ENCODE peak calls at places on chromosome 2, in seven cellular contexts. Q is NCI-H460, B is iris pigment epithelial cell, W is SJSA1, R is NCI-H2081, H is GM23248, O is ascending aorta. E is an unnamed sample.
A peak's percentile ranks its signal among the peaks of the same experiment; 100 is the strongest.

GRCh38 chr2:2324565-2325101 is 6.4 kb downstream of the MYT1L start:
- DNase-seq in O (no peak), B (no peak), R (peak; percentile 47), Q (no peak), W (no peak), H (no peak), E (no peak)

GRCh38 chr2:230899786-230900185 is 25.3 kb downstream of the GPR55 start:
- DNase-seq in O (no peak), H (peak; percentile 22), W (no peak), B (no peak), Q (no peak), R (no peak), E (peak; percentile 34)

GRCh38 chr2:120132190-120132589 is 91.0 kb downstream of the TMEM185B start:
- DNase-seq in Q (no peak), O (no peak), W (peak; percentile 64), H (peak; percentile 28), R (no peak), B (peak; percentile 86), E (no peak)

GRCh38 chr2:207317358-207317984 is 151.7 kb upstream of the KLF7 start:
- DNase-seq in B (peak; percentile 83), O (no peak), H (peak; percentile 76), R (no peak), W (no peak), Q (peak; percentile 32), E (no peak)

GRCh38 chr2:28716265-28716865 is 35.3 kb upstream of the PPP1CB start:
- DNase-seq in R (peak; percentile 7), H (peak; percentile 95), Q (peak; percentile 89), O (peak; percentile 24), B (peak; percentile 96), W (peak; percentile 83), E (no peak)

GRCh38 chr2:241801611-241802420 is 7.2 kb upstream of the NEU4 start:
- DNase-seq in B (no peak), O (no peak), W (no peak), Q (no peak), H (no peak), R (no peak), E (no peak)

GRCh38 chr2:242015366-242016065 is 146.0 kb downstream of the RTP5 start:
- DNase-seq in R (no peak), Q (no peak), H (no peak), B (no peak), O (no peak), W (no peak), E (no peak)

GRCh38 chr2:6181525-6182270 is 489.5 kb downstream of the SOX11 start:
- DNase-seq in W (peak; percentile 50), R (no peak), B (peak; percentile 94), O (no peak), Q (no peak), H (peak; percentile 72), E (no peak)

GRCh38 chr2:169027240-169027639 is 3.9 kb downstream of the ABCB11 start:
- DNase-seq in Q (no peak), W (no peak), O (no peak), H (no peak), R (no peak), B (no peak), E (no peak)

GRCh38 chr2:188291617-188292445 is at the start of gene GULP1:
- DNase-seq in W (peak; percentile 91), Q (peak; percentile 74), H (peak; percentile 87), O (peak; percentile 12), B (peak; percentile 78), R (peak; percentile 69), E (peak; percentile 91)

GRCh38 chr2:232667989-232668583 is 29.0 kb upstream of the GIGYF2 start:
- DNase-seq in R (peak; percentile 72), W (peak; percentile 56), Q (no peak), H (no peak), O (no peak), B (no peak), E (no peak)

GRCh38 chr2:64166637-64167420 is 22.6 kb upstream of the PELI1 start:
- DNase-seq in B (peak; percentile 47), H (peak; percentile 17), W (no peak), R (no peak), O (no peak), Q (no peak), E (no peak)

GRCh38 chr2:201968045-201968444 is 65.6 kb upstream of the FZD7 start:
- DNase-seq in R (no peak), B (no peak), O (no peak), Q (no peak), W (no peak), H (no peak), E (no peak)

GRCh38 chr2:225008935-225009334 is 33.3 kb downstream of the DOCK10 start:
- DNase-seq in Q (peak; percentile 19), O (no peak), B (no peak), W (no peak), R (peak; percentile 6), H (peak; percentile 29), E (no peak)

GRCh38 chr2:15890936-15891905 is 49.1 kb upstream of the MYCN start:
- DNase-seq in Q (no peak), W (no peak), B (peak; percentile 28), O (no peak), H (no peak), R (no peak), E (peak; percentile 59)

GRCh38 chr2:241558532-241559488 is at the start of gene BOK:
- DNase-seq in B (peak; percentile 83), R (peak; percentile 26), H (peak; percentile 89), Q (peak; percentile 51), O (no peak), W (peak; percentile 85), E (no peak)

GRCh38 chr2:10620481-10620880 is 69.3 kb downstream of the NOL10 start:
- DNase-seq in Q (no peak), H (peak; percentile 87), B (peak; percentile 95), W (peak; percentile 60), O (no peak), R (no peak), E (no peak)

GRCh38 chr2:85119900-85120299 is 13.3 kb upstream of the TCF7L1 start:
- DNase-seq in H (no peak), Q (no peak), B (no peak), W (no peak), O (no peak), R (no peak), E (peak; percentile 34)

GRCh38 chr2:66435549-66435875 is 587 bp downstream of the MEIS1 start:
- DNase-seq in W (no peak), H (peak; percentile 72), R (no peak), O (no peak), B (no peak), Q (no peak), E (no peak)

GRCh38 chr2:164314148-164314547 is 307.1 kb downstream of the GRB14 start:
- DNase-seq in Q (no peak), W (no peak), R (no peak), O (no peak), B (peak; percentile 23), H (peak; percentile 21), E (no peak)

GRCh38 chr2:232888099-232888836 is 18.2 kb downstream of the SNORC start:
- DNase-seq in Q (no peak), R (no peak), H (no peak), B (no peak), W (no peak), O (no peak), E (peak; percentile 68)

GRCh38 chr2:3036432-3037125 is 341.0 kb downstream of the EIPR1 start:
- DNase-seq in O (no peak), Q (no peak), W (no peak), B (no peak), R (no peak), H (no peak), E (peak; percentile 82)

GRCh38 chr2:236629961-236630872 is 60.6 kb downstream of the ACKR3 start:
- DNase-seq in R (no peak), H (no peak), O (no peak), Q (no peak), B (no peak), W (no peak), E (peak; percentile 57)

GRCh38 chr2:162840598-162841246 is 2.2 kb upstream of the KCNH7 start:
- DNase-seq in R (no peak), B (peak; percentile 76), W (peak; percentile 19), H (peak; percentile 62), Q (peak; percentile 75), O (no peak), E (peak; percentile 84)

GRCh38 chr2:152694161-152694661 is 23.1 kb downstream of the PRPF40A start:
- DNase-seq in W (peak; percentile 73), H (peak; percentile 62), R (no peak), B (peak; percentile 94), O (no peak), Q (peak; percentile 3), E (no peak)